ENCODE peak calls at places on chromosomes 13 and 19, in six cellular contexts. X is heart left ventricle; E is sciatic nerve; U is AG04450; J is MV-4-11; C is activated T-cell treated with anti-CD3 and anti-CD28 coated beads, Interleukin-2, amount 50 U/mL, for 72 hours. M is an unnamed sample.

GRCh38 chr19:8022275-8022674 is 16.8 kb upstream of the ELAVL1 start:
- DNase-seq in X (no peak), E (no peak), U (no peak), J (no peak), C (no peak), M (no peak)

GRCh38 chr13:76769238-76769859 is 116.9 kb downstream of the KCTD12 start:
- DNase-seq in X (no peak), E (no peak), U (no peak), J (peak), C (no peak), M (no peak)

GRCh38 chr13:25291691-25292090 is 4.4 kb upstream of the MTMR6 start:
- DNase-seq in X (no peak), E (no peak), U (no peak), J (no peak), C (no peak), M (no peak)

GRCh38 chr13:49021953-49022352 is 46.2 kb downstream of the FNDC3A start:
- DNase-seq in X (no peak), E (no peak), U (no peak), J (no peak), C (no peak), M (no peak)

GRCh38 chr13:40665061-40665753 is 1.2 kb downstream of the FOXO1 start:
- DNase-seq in X (peak), E (peak), U (no peak), J (no peak), C (peak), M (peak)

GRCh38 chr13:62710766-62711165 is 1295.1 kb upstream of the PCDH20 start:
- DNase-seq in X (no peak), E (no peak), U (no peak), J (no peak), C (no peak), M (no peak)

GRCh38 chr13:36531746-36532486 is 99.6 kb downstream of the CCNA1 start:
- DNase-seq in X (no peak), E (peak), U (no peak), J (no peak), C (no peak), M (peak)

GRCh38 chr19:17855333-17856152 is 4.2 kb upstream of the RPL18A start:
- DNase-seq in X (peak), E (peak), U (no peak), J (peak), C (peak), M (peak)

GRCh38 chr19:10603873-10604459 is 16.9 kb upstream of the AP1M2 start:
- DNase-seq in X (no peak), E (no peak), U (no peak), J (peak), C (peak), M (no peak)

GRCh38 chr13:23794267-23795161 is 94.7 kb downstream of the MIPEP start:
- DNase-seq in X (no peak), E (no peak), U (peak), J (no peak), C (no peak), M (peak)

GRCh38 chr19:6644796-6645195 is 25.2 kb downstream of the TNFSF14 start:
- DNase-seq in X (no peak), E (no peak), U (no peak), J (no peak), C (no peak), M (no peak)

GRCh38 chr13:99086149-99086868 is 108.4 kb upstream of the DOCK9 start:
- DNase-seq in X (peak), E (peak), U (no peak), J (no peak), C (peak), M (peak)